ENCODE peak calls at places on chromosomes 12 and 14, in eight cellular contexts. H is CD8-positive, alpha-beta memory T cell; P is psoas muscle; D is K562; M is astrocyte; I is right cardiac atrium; F is hepatocyte; E is OCI-LY7. W is an unnamed sample. For H3K4me1, the result is how much of the 10 kb centered on the place peaks cover.

GRCh38 chr12:127254420-127254955 is 1012.5 kb upstream of the TMEM132C start:
- DNase-seq in H (no peak), P (no peak), D (no peak), M (no peak), I (no peak), F (no peak), E (no peak), W (no peak)

GRCh38 chr12:85779768-85780167 is 56.4 kb downstream of the RASSF9 start:
- DNase-seq in H (no peak), P (no peak), D (no peak), M (no peak), I (no peak), F (no peak), E (no peak), W (no peak)

GRCh38 chr14:68704736-68705720 is 87.8 kb downstream of the ZFP36L1 start:
- DNase-seq in H (no peak), P (peak), D (no peak), M (peak), I (no peak), F (no peak), E (no peak), W (no peak)

GRCh38 chr14:75885829-75886228 is 96.0 kb downstream of the TGFB3 start:
- DNase-seq in H (no peak), P (no peak), D (no peak), M (peak), I (no peak), F (no peak), E (no peak), W (no peak)

GRCh38 chr14:55625481-55625880 is 45.5 kb downstream of the KTN1 start:
- DNase-seq in H (no peak), P (no peak), D (no peak), M (no peak), I (no peak), F (no peak), E (no peak), W (no peak)

GRCh38 chr14:58638231-58639205 is 756 bp downstream of the DACT1 start:
- DNase-seq in H (peak), P (peak), D (no peak), M (peak), I (peak), F (peak), E (no peak), W (peak)

GRCh38 chr12:124898200-124898950 is 16.1 kb downstream of the UBC start:
- DNase-seq in H (peak), P (no peak), D (peak), M (no peak), I (peak), F (no peak), E (peak), W (peak)

GRCh38 chr14:105581551-105582341 is 55.4 kb downstream of the TMEM121 start:
- DNase-seq in H (no peak), P (peak), D (no peak), M (no peak), I (no peak), F (no peak), E (peak), W (peak)

GRCh38 chr14:75470238-75470797 is 42.5 kb downstream of the JDP2 start:
- DNase-seq in H (no peak), P (no peak), D (no peak), M (no peak), I (no peak), F (no peak), E (peak), W (peak)

GRCh38 chr12:39393179-39393578 is 49.7 kb downstream of the KIF21A start:
- DNase-seq in H (no peak), P (no peak), D (no peak), M (no peak), I (no peak), F (no peak), E (no peak), W (no peak)

GRCh38 chr12:106918746-106919145 is 37.0 kb upstream of the TMEM263 start:
- DNase-seq in H (no peak), P (no peak), D (peak), M (no peak), I (no peak), F (peak), E (peak), W (peak)

GRCh38 chr14:24952851-24953666 is 96.9 kb downstream of the STXBP6 start:
- DNase-seq in H (no peak), P (no peak), D (peak), M (no peak), I (no peak), F (peak), E (no peak), W (no peak)

GRCh38 chr14:51581017-51581881 is 70.5 kb upstream of the FRMD6 start:
- DNase-seq in H (no peak), P (no peak), D (no peak), M (peak), I (no peak), F (peak), E (no peak), W (no peak)

GRCh38 chr12:115166698-115167315 is 482.8 kb upstream of the TBX3 start:
- DNase-seq in H (no peak), P (no peak), D (no peak), M (peak), I (no peak), F (peak), E (no peak), W (no peak)

GRCh38 chr12:96710127-96710745 is 196.8 kb upstream of the NEDD1 start:
- DNase-seq in H (no peak), P (no peak), D (no peak), M (no peak), I (no peak), F (peak), E (no peak), W (peak)

GRCh38 chr14:32468955-32469354 is 139.9 kb downstream of the AKAP6 start:
- DNase-seq in H (no peak), P (no peak), D (no peak), M (peak), I (no peak), F (peak), E (no peak), W (no peak)

GRCh38 chr12:1594045-1594294 is 411 bp downstream of the FBXL14 start:
- DNase-seq in H (no peak), P (peak), D (peak), M (no peak), I (peak), F (no peak), E (peak), W (peak)

GRCh38 chr12:94584370-94584769 is 66.0 kb downstream of the TMCC3 start:
- DNase-seq in H (no peak), P (no peak), D (no peak), M (no peak), I (no peak), F (no peak), E (no peak), W (no peak)

GRCh38 chr14:23138173-23138535 is 19.1 kb upstream of the CEBPE start:
- DNase-seq in H (no peak), P (no peak), D (no peak), M (no peak), I (no peak), F (no peak), E (no peak), W (no peak)

GRCh38 chr12:95882080-95882479 is 23.3 kb downstream of the SNRPF start:
- DNase-seq in H (no peak), P (no peak), D (no peak), M (peak), I (no peak), F (no peak), E (no peak), W (no peak)

GRCh38 chr12:128057586-128057985 is 209.4 kb upstream of the TMEM132C start:
- DNase-seq in H (no peak), P (no peak), D (no peak), M (no peak), I (no peak), F (no peak), E (no peak), W (no peak)

GRCh38 chr12:13250416-13250815 is 53.9 kb downstream of the EMP1 start:
- DNase-seq in H (no peak), P (no peak), D (no peak), M (peak), I (no peak), F (no peak), E (no peak), W (no peak)

GRCh38 chr14:100592461-100592871 is 5.2 kb upstream of the BEGAIN start:
- DNase-seq in H (no peak), P (peak), D (no peak), M (no peak), I (peak), F (no peak), E (no peak), W (no peak)

GRCh38 chr14:55446127-55446736 is 5.8 kb upstream of the TBPL2 start:
- DNase-seq in H (peak), P (no peak), D (peak), M (peak), I (peak), F (peak), E (peak), W (peak)

GRCh38 chr12:109532721-109533486 is 40.4 kb downstream of the MMAB start:
- DNase-seq in H (no peak), P (no peak), D (no peak), M (no peak), I (no peak), F (no peak), E (no peak), W (no peak)

GRCh38 chr12:94147991-94148840 is at the start of gene PLXNC1:
- DNase-seq in H (peak), P (peak), D (no peak), M (peak), I (peak), F (peak), E (peak), W (peak)

GRCh38 chr12:22858849-22859569 is 234.0 kb downstream of the ETNK1 start:
- DNase-seq in H (no peak), P (no peak), D (no peak), M (peak), I (no peak), F (peak), E (no peak), W (no peak)

GRCh38 chr14:36505193-36505815 is 14.7 kb downstream of the NKX2-1 start:
- DNase-seq in H (no peak), P (no peak), D (no peak), M (no peak), I (no peak), F (peak), E (no peak), W (no peak)

GRCh38 chr12:92558241-92558773 is 144.5 kb upstream of the PLEKHG7 start:
- DNase-seq in H (no peak), P (no peak), D (no peak), M (no peak), I (no peak), F (no peak), E (no peak), W (no peak)

GRCh38 chr12:56749364-56749763 is 2.8 kb downstream of the PRIM1 start:
- DNase-seq in H (no peak), P (no peak), D (no peak), M (no peak), I (no peak), F (no peak), E (peak), W (no peak)

GRCh38 chr12:53267309-53268008 is 640 bp upstream of the ESPL1 start:
- DNase-seq in H (no peak), P (no peak), D (peak), M (no peak), I (no peak), F (no peak), E (no peak), W (peak)

GRCh38 chr12:71297930-71298329 is 140.1 kb upstream of the TSPAN8 start:
- DNase-seq in H (no peak), P (no peak), D (no peak), M (no peak), I (no peak), F (no peak), E (no peak), W (no peak)

GRCh38 chr12:114480309-114481199 is 74.6 kb upstream of the TBX5 start:
- DNase-seq in H (no peak), P (no peak), D (no peak), M (no peak), I (no peak), F (peak), E (no peak), W (no peak)

GRCh38 chr12:69553626-69554248 is 31.5 kb upstream of the CCT2 start:
- DNase-seq in H (no peak), P (no peak), D (peak), M (peak), I (no peak), F (peak), E (no peak), W (peak)

GRCh38 chr12:24462946-24463345 is 486.0 kb downstream of the BCAT1 start:
- DNase-seq in H (no peak), P (no peak), D (no peak), M (no peak), I (no peak), F (no peak), E (no peak), W (no peak)
- H3K4me1 ChIP-seq in H (under half), P (under half), D (under half), M (under half), I (under half), F (under half), E (under half), W (under half)

GRCh38 chr12:89946518-89946917 is 237.9 kb upstream of the ATP2B1 start:
- DNase-seq in H (no peak), P (no peak), D (no peak), M (no peak), I (no peak), F (no peak), E (no peak), W (no peak)
- H3K4me1 ChIP-seq in H (under half), P (under half), D (under half), M (under half), I (under half), F (half or more), E (under half), W (under half)

GRCh38 chr12:48883305-48884171 is 17.9 kb upstream of the RND1 start:
- DNase-seq in H (no peak), P (no peak), D (no peak), M (no peak), I (no peak), F (peak), E (no peak), W (no peak)
- H3K4me1 ChIP-seq in H (under half), P (under half), D (under half), M (under half), I (under half), F (under half), E (under half), W (under half)

GRCh38 chr14:93962701-93963601 is 13.4 kb downstream of the ASB2 start:
- DNase-seq in H (no peak), P (no peak), D (no peak), M (peak), I (no peak), F (no peak), E (peak), W (peak)
- H3K4me1 ChIP-seq in H (half or more), P (half or more), D (under half), M (under half), I (under half), F (under half), E (half or more), W (under half)

DNA sequence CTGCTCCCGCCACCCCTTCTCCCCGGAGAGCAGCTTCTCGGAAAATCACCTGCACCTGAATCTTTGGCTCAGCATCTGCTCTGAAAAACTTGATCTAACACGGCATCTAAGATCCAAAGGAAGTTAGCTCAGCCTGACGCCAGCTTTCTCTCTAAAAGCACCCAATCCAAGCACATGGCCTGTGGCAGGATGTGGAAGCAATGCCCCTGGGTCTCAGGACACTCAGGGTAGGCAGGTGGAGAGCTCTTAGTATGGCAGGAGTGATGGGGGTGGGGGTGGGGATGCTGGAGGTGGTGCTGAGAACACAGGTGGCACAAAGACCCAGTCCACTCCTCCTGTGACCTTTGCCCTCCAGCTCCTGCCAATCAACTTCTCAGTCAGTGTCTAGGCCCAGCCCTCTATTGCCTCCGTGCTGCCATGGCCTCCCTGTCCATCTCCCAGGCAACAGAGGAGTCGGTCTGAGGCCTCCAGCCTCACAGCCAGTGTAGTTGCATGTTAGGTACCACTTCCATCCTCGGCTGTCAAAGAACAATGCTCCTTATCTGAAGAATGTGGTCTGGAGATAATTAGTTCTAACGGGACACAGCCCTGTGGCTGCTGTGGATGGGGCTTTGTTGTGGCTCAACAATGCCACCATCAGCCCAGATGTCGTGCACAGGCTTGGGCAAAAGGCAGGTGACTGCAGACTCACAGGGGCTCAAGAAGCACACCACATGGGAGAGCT is 180.0 kb upstream of the C14orf180 start:
- DNase-seq in H (no peak), P (no peak), D (no peak), M (no peak), I (no peak), F (no peak), E (peak), W (peak)
- H3K4me1 ChIP-seq in H (under half), P (under half), D (under half), M (under half), I (under half), F (under half), E (under half), W (half or more)

GRCh38 chr14:61148742-61149350 is 132.3 kb downstream of the TMEM30B start:
- DNase-seq in H (no peak), P (no peak), D (no peak), M (no peak), I (no peak), F (no peak), E (no peak), W (no peak)
- H3K4me1 ChIP-seq in H (under half), P (under half), D (under half), M (half or more), I (under half), F (under half), E (under half), W (under half)

W was measured in Karpas-422.